ENCODE peak calls at places on chromosomes 2 and 18, in ten cellular contexts. R is NCI-H510A treated with DMSO at 0.1 percent for 48 hours, L is stomach, M is activated T-cell treated with anti-CD3 and anti-CD28 coated beads for 24 hours, I is lower lobe of right lung, S is skeletal muscle cell, U is H7, O is LoVo, X is Calu3, Q is mesenteric fat pad. B is an unnamed sample.

GRCh38 chr2:29110916-29111315 is 4.3 kb upstream of the CLIP4 start:
- DNase-seq in X (peak), U (no peak), R (no peak), Q (no peak), S (no peak), L (no peak), I (no peak), M (no peak), O (no peak), B (no peak)

GRCh38 chr2:84816426-84817026 is 64.4 kb downstream of the TRABD2A start:
- DNase-seq in O (no peak), X (no peak), S (no peak), M (no peak), L (no peak), U (no peak), I (no peak), R (no peak), Q (no peak), B (no peak)

GRCh38 chr2:7954223-7954622 is 727.6 kb upstream of the ID2 start:
- DNase-seq in S (no peak), I (no peak), R (no peak), O (no peak), U (no peak), M (no peak), X (no peak), Q (no peak), L (no peak), B (no peak)

GRCh38 chr2:37168217-37168981 is 11.6 kb upstream of the EIF2AK2 start:
- DNase-seq in I (no peak), L (no peak), M (peak), Q (no peak), S (no peak), O (peak), R (peak), X (peak), U (peak), B (no peak)

GRCh38 chr2:7375901-7376300 is 458.7 kb downstream of the RNF144A start:
- DNase-seq in I (no peak), S (no peak), R (no peak), X (no peak), U (no peak), O (no peak), M (no peak), L (no peak), Q (no peak), B (no peak)

GRCh38 chr2:40113272-40113671 is 334.2 kb upstream of the THUMPD2 start:
- DNase-seq in U (no peak), Q (no peak), S (no peak), R (no peak), M (no peak), O (no peak), I (no peak), L (no peak), X (no peak), B (no peak)

GRCh38 chr2:49801898-49802297 is 647.6 kb upstream of the FSHR start:
- DNase-seq in O (no peak), Q (no peak), M (no peak), L (no peak), I (no peak), X (no peak), S (no peak), U (no peak), R (no peak), B (no peak)

GRCh38 chr2:143422681-143423080 is 293.5 kb downstream of the ARHGAP15 start:
- DNase-seq in Q (no peak), U (no peak), L (no peak), S (no peak), M (no peak), I (no peak), X (no peak), R (no peak), O (no peak), B (no peak)

GRCh38 chr18:78128004-78128403 is 851.6 kb upstream of the SALL3 start:
- DNase-seq in R (no peak), I (no peak), U (no peak), Q (no peak), M (no peak), S (no peak), X (no peak), O (no peak), L (no peak), B (no peak)

GRCh38 chr2:20917724-20918572 is 95.0 kb upstream of the LDAH start:
- DNase-seq in X (no peak), U (no peak), O (no peak), R (no peak), Q (peak), M (no peak), I (no peak), L (no peak), S (no peak), B (no peak)

GRCh38 chr18:7021994-7022840 is 95.4 kb downstream of the LAMA1 start:
- DNase-seq in Q (no peak), X (peak), L (peak), R (peak), I (no peak), U (peak), O (peak), S (no peak), M (no peak), B (no peak)

GRCh38 chr2:225756198-225756597 is 356.7 kb downstream of the NYAP2 start:
- DNase-seq in L (no peak), Q (no peak), R (no peak), I (no peak), S (no peak), M (no peak), O (no peak), U (no peak), X (no peak), B (no peak)

GRCh38 chr2:230893881-230894781 is 29.4 kb downstream of the ITM2C start:
- DNase-seq in S (no peak), I (no peak), R (no peak), Q (peak), X (no peak), L (no peak), U (no peak), M (no peak), O (no peak), B (no peak)

GRCh38 chr18:9531791-9532410 is 56.6 kb downstream of the RALBP1 start:
- DNase-seq in X (no peak), R (no peak), M (no peak), S (no peak), L (no peak), U (no peak), Q (no peak), I (no peak), O (no peak), B (no peak)

GRCh38 chr2:21072477-21073242 is 28.8 kb upstream of the APOB start:
- DNase-seq in Q (no peak), U (no peak), M (no peak), L (no peak), X (no peak), I (no peak), R (no peak), O (no peak), S (no peak), B (no peak)

GRCh38 chr2:101125374-101125773 is 25.8 kb downstream of the TBC1D8 start:
- DNase-seq in Q (no peak), R (no peak), L (no peak), O (peak), M (no peak), U (no peak), X (no peak), I (no peak), S (no peak), B (no peak)

GRCh38 chr2:156110890-156111289 is 221.6 kb downstream of the NR4A2 start:
- DNase-seq in I (no peak), Q (no peak), M (no peak), R (no peak), S (no peak), U (peak), L (peak), O (no peak), X (peak), B (no peak)

GRCh38 chr2:6934758-6935638 is 17.8 kb downstream of the RNF144A start:
- DNase-seq in S (no peak), M (no peak), Q (no peak), O (no peak), U (no peak), I (no peak), R (no peak), X (no peak), L (no peak), B (no peak)

GRCh38 chr18:56815926-56816325 is 164.8 kb downstream of the WDR7 start:
- DNase-seq in Q (no peak), L (no peak), O (no peak), S (no peak), R (no peak), I (no peak), X (no peak), U (no peak), M (no peak), B (no peak)

GRCh38 chr2:102449370-102449974 is 23.6 kb upstream of the SLC9A4 start:
- DNase-seq in U (peak), Q (no peak), I (no peak), L (peak), M (peak), S (no peak), X (peak), O (peak), R (peak), B (peak)

GRCh38 chr2:101188683-101189405 is 37.7 kb upstream of the TBC1D8 start:
- DNase-seq in I (no peak), S (no peak), O (no peak), U (peak), M (no peak), X (peak), R (no peak), L (peak), Q (no peak), B (no peak)

GRCh38 chr2:205902041-205902898 is 183.7 kb downstream of the INO80D start:
- DNase-seq in R (peak), M (no peak), S (no peak), Q (no peak), L (no peak), X (no peak), I (no peak), U (no peak), O (no peak), B (no peak)

GRCh38 chr2:317501-318424 is 29.9 kb upstream of the ALKAL2 start:
- DNase-seq in R (no peak), L (no peak), O (no peak), M (no peak), X (no peak), S (peak), Q (no peak), U (peak), I (no peak), B (peak)

B was measured in activated T-helper 1 cell treated with anti-CD3 and anti-CD28 coated beads, Interleukin-12 subunit alpha, Interleukin-12 subunit beta, Interleukin-2, Interleukin-4 antibody, amounts not matched to agents 30 ng/mL and 10 ng/mL and 1 ng/mL, durations not matched to agents 14 hours and 24 hours and 36 hours.